ENCODE peak calls at places on chromosomes 1 and 21, in eight cellular contexts. Z is cardiac muscle cell; A is activated CD8-positive, alpha-beta memory T cell treated with anti-CD3 and anti-CD28 coated beads, Interleukin-2, amount 50 U/mL, for 4 hours; R is NCI-H2029 treated with DMSO at 0.1 percent for 48 hours; V is GDM1; Q is RPMI7951; K is endothelial cell; B is activated T-helper 1 cell treated with anti-CD3 and anti-CD28 coated beads, Interleukin-2, amount 50 U/mL, for 16 hours. U is an unnamed sample.

GRCh38 chr1:171739646-171740045 is 2.2 kb downstream of the VAMP4 start:
- DNase-seq in Z (peak), A (no peak), R (no peak), V (no peak), Q (no peak), K (no peak), B (no peak), U (no peak)

GRCh38 chr1:47819503-47819888 is 177.7 kb downstream of the TRABD2B start:
- DNase-seq in Z (no peak), A (no peak), R (no peak), V (no peak), Q (no peak), K (no peak), B (no peak), U (no peak)

GRCh38 chr21:46482225-46482845 is 23.6 kb downstream of the DIP2A start:
- DNase-seq in Z (no peak), A (no peak), R (no peak), V (no peak), Q (no peak), K (no peak), B (no peak), U (no peak)

GRCh38 chr1:147496571-147496970 is 44.7 kb upstream of the BCL9 start:
- DNase-seq in Z (peak), A (no peak), R (peak), V (no peak), Q (peak), K (peak), B (no peak), U (peak)

GRCh38 chr1:212595787-212596714 is 12.5 kb upstream of the ATF3 start:
- DNase-seq in Z (peak), A (peak), R (no peak), V (peak), Q (peak), K (peak), B (no peak), U (no peak)

GRCh38 chr1:169214598-169214997 is 108.1 kb downstream of the ATP1B1 start:
- DNase-seq in Z (no peak), A (no peak), R (no peak), V (no peak), Q (no peak), K (no peak), B (no peak), U (no peak)

GRCh38 chr1:219278288-219278687 is 104.6 kb downstream of the LYPLAL1 start:
- DNase-seq in Z (no peak), A (no peak), R (no peak), V (no peak), Q (no peak), K (no peak), B (no peak), U (no peak)

GRCh38 chr1:160307455-160307854 is 22.5 kb upstream of the PEX19 start:
- DNase-seq in Z (no peak), A (no peak), R (no peak), V (no peak), Q (no peak), K (peak), B (no peak), U (no peak)

GRCh38 chr1:94416901-94417701 is 1.1 kb upstream of the ABCD3 start:
- DNase-seq in Z (peak), A (no peak), R (no peak), V (no peak), Q (peak), K (no peak), B (no peak), U (no peak)

GRCh38 chr1:172431721-172432192 is 11.3 kb downstream of the C1orf105 start:
- DNase-seq in Z (no peak), A (no peak), R (no peak), V (no peak), Q (no peak), K (no peak), B (peak), U (no peak)

GRCh38 chr1:87644033-87644432 is 315.4 kb downstream of the LMO4 start:
- DNase-seq in Z (peak), A (no peak), R (no peak), V (no peak), Q (peak), K (no peak), B (no peak), U (no peak)

GRCh38 chr1:11520531-11521233 is 41.7 kb downstream of the DISP3 start:
- DNase-seq in Z (no peak), A (peak), R (no peak), V (no peak), Q (no peak), K (no peak), B (no peak), U (no peak)

GRCh38 chr21:25297117-25297516 is 310.2 kb downstream of the MRPL39 start:
- DNase-seq in Z (no peak), A (no peak), R (peak), V (no peak), Q (no peak), K (no peak), B (no peak), U (peak)

GRCh38 chr1:41851589-41851988 is 67.1 kb downstream of the HIVEP3 start:
- DNase-seq in Z (peak), A (no peak), R (peak), V (peak), Q (peak), K (no peak), B (no peak), U (no peak)

GRCh38 chr21:37370152-37371040 is 3.8 kb downstream of the DYRK1A start:
- DNase-seq in Z (peak), A (no peak), R (no peak), V (peak), Q (peak), K (no peak), B (no peak), U (no peak)

GRCh38 chr1:86776108-86776507 is 71.7 kb downstream of the SH3GLB1 start:
- DNase-seq in Z (peak), A (no peak), R (no peak), V (no peak), Q (no peak), K (no peak), B (no peak), U (no peak)

GRCh38 chr1:77076759-77077158 is 142.5 kb downstream of the PIGK start:
- DNase-seq in Z (no peak), A (no peak), R (no peak), V (no peak), Q (no peak), K (no peak), B (no peak), U (no peak)

GRCh38 chr1:53141487-53142055 is 867 bp downstream of the SLC1A7 start:
- DNase-seq in Z (no peak), A (no peak), R (no peak), V (no peak), Q (no peak), K (no peak), B (no peak), U (no peak)

GRCh38 chr1:108512239-108513071 is 47.4 kb upstream of the EEIG2 start:
- DNase-seq in Z (peak), A (no peak), R (peak), V (peak), Q (peak), K (no peak), B (no peak), U (no peak)

GRCh38 chr1:27872059-27872801 is at the start of gene THEMIS2:
- DNase-seq in Z (peak), A (peak), R (no peak), V (peak), Q (peak), K (peak), B (peak), U (peak)

GRCh38 chr1:59500970-59501742 is 204.3 kb downstream of the FGGY start:
- DNase-seq in Z (peak), A (no peak), R (peak), V (no peak), Q (no peak), K (no peak), B (no peak), U (no peak)

GRCh38 chr1:171940373-171940772 is 99.1 kb downstream of the DNM3 start:
- DNase-seq in Z (peak), A (no peak), R (no peak), V (no peak), Q (no peak), K (no peak), B (no peak), U (no peak)

GRCh38 chr1:41377397-41377796 is 16.2 kb downstream of the FOXO6 start:
- DNase-seq in Z (no peak), A (no peak), R (no peak), V (no peak), Q (no peak), K (no peak), B (no peak), U (no peak)

GRCh38 chr1:8789314-8790214 is 27.9 kb downstream of the RERE start:
- DNase-seq in Z (peak), A (no peak), R (no peak), V (peak), Q (no peak), K (no peak), B (no peak), U (peak)

GRCh38 chr1:5595531-5596170 is 396.6 kb downstream of the NPHP4 start:
- DNase-seq in Z (no peak), A (no peak), R (no peak), V (no peak), Q (no peak), K (no peak), B (no peak), U (no peak)

GRCh38 chr1:245901565-245901964 is 605.5 kb downstream of the SMYD3 start:
- DNase-seq in Z (peak), A (no peak), R (no peak), V (no peak), Q (no peak), K (no peak), B (no peak), U (no peak)

GRCh38 chr1:203219934-203220333 is 9.5 kb downstream of the CHIT1 start:
- DNase-seq in Z (no peak), A (no peak), R (no peak), V (no peak), Q (no peak), K (peak), B (no peak), U (peak)

GRCh38 chr21:40204956-40205355 is 337.7 kb downstream of the PCP4 start:
- DNase-seq in Z (no peak), A (no peak), R (no peak), V (no peak), Q (no peak), K (no peak), B (no peak), U (no peak)

GRCh38 chr1:23845163-23845562 is 19.9 kb upstream of the HMGCL start:
- DNase-seq in Z (no peak), A (no peak), R (no peak), V (no peak), Q (no peak), K (no peak), B (no peak), U (no peak)

GRCh38 chr1:202049129-202049528 is 38.7 kb downstream of the ELF3 start:
- DNase-seq in Z (peak), A (no peak), R (no peak), V (no peak), Q (no peak), K (no peak), B (no peak), U (no peak)

GRCh38 chr21:17572431-17572830 is 40.3 kb downstream of the BTG3 start:
- DNase-seq in Z (no peak), A (no peak), R (no peak), V (no peak), Q (no peak), K (no peak), B (no peak), U (no peak)

GRCh38 chr1:175511496-175511895 is 231.9 kb downstream of the TNR start:
- DNase-seq in Z (peak), A (no peak), R (no peak), V (no peak), Q (no peak), K (no peak), B (no peak), U (no peak)

GRCh38 chr1:230109871-230110667 is 43.0 kb downstream of the GALNT2 start:
- DNase-seq in Z (no peak), A (peak), R (no peak), V (no peak), Q (no peak), K (no peak), B (no peak), U (no peak)

GRCh38 chr1:50852889-50853288 is 107.2 kb downstream of the FAF1 start:
- DNase-seq in Z (no peak), A (no peak), R (peak), V (no peak), Q (no peak), K (no peak), B (no peak), U (no peak)

GRCh38 chr1:183675381-183675780 is 22.3 kb upstream of the APOBEC4 start:
- DNase-seq in Z (no peak), A (no peak), R (no peak), V (no peak), Q (no peak), K (no peak), B (no peak), U (no peak)

GRCh38 chr1:230278871-230279582 is 147.1 kb downstream of the PGBD5 start:
- DNase-seq in Z (no peak), A (no peak), R (no peak), V (no peak), Q (no peak), K (no peak), B (no peak), U (no peak)

GRCh38 chr1:150012611-150013010 is 2.1 kb upstream of the OTUD7B start:
- DNase-seq in Z (no peak), A (no peak), R (no peak), V (no peak), Q (peak), K (no peak), B (no peak), U (no peak)

GRCh38 chr21:25039461-25040380 is 567.6 kb downstream of the MRPL39 start:
- DNase-seq in Z (no peak), A (no peak), R (no peak), V (no peak), Q (peak), K (no peak), B (no peak), U (peak)

GRCh38 chr1:42908046-42908445 is 50.6 kb downstream of the SLC2A1 start:
- DNase-seq in Z (no peak), A (no peak), R (no peak), V (no peak), Q (no peak), K (no peak), B (no peak), U (no peak)

U was measured in T47D.